ENCODE peak calls at places on chromosome 9, in nine cellular contexts. M is HFF-Myc, U is dorsolateral prefrontal cortex, B is cardiac fibroblast, E is colonic mucosa, R is BJ, G is heart left ventricle, N is ovary, D is AG10803. K is an unnamed sample.

GRCh38 chr9:36218011-36218410 is 27.3 kb downstream of the CLTA start:
- DNase-seq in E (no peak), M (no peak), D (no peak), B (no peak), N (no peak), G (no peak), R (no peak), U (no peak), K (no peak)

GRCh38 chr9:98886691-98887229 is 56.9 kb upstream of the COL15A1 start:
- DNase-seq in U (no peak), R (no peak), E (no peak), N (no peak), B (no peak), M (no peak), D (no peak), G (no peak), K (no peak)

GRCh38 chr9:89798546-89799120 is 193.8 kb downstream of the GADD45G start:
- DNase-seq in D (no peak), G (no peak), E (no peak), U (no peak), R (no peak), B (no peak), M (no peak), N (no peak), K (no peak)

GRCh38 chr9:80957806-80958205 is 731.5 kb downstream of the TLE1 start:
- DNase-seq in U (no peak), E (no peak), D (no peak), N (no peak), B (peak), R (no peak), G (no peak), M (no peak), K (peak)

GRCh38 chr9:116157436-116158138 is 4.0 kb downstream of the PAPPA start:
- DNase-seq in E (no peak), U (no peak), G (no peak), B (peak), N (no peak), M (no peak), D (peak), R (no peak), K (no peak)

GRCh38 chr9:32500768-32501167 is 25.2 kb downstream of the RIGI start:
- DNase-seq in R (no peak), U (no peak), M (peak), N (no peak), E (no peak), B (peak), G (no peak), D (no peak), K (peak)

GRCh38 chr9:100505564-100506159 is 32.7 kb downstream of the TMEFF1 start:
- DNase-seq in N (no peak), R (no peak), E (peak), D (peak), U (no peak), G (peak), M (peak), B (peak), K (peak)

GRCh38 chr9:4301302-4301701 is 1.4 kb upstream of the GLIS3 start:
- DNase-seq in U (no peak), N (no peak), B (peak), G (no peak), D (peak), E (no peak), M (no peak), R (peak), K (peak)

GRCh38 chr9:69131682-69132081 is 42.4 kb upstream of the TJP2 start:
- DNase-seq in B (peak), M (peak), N (no peak), G (no peak), R (peak), E (no peak), D (peak), U (no peak), K (peak)

GRCh38 chr9:88059469-88059868 is 78.8 kb downstream of the SPATA31C2 start:
- DNase-seq in U (no peak), D (no peak), E (no peak), B (no peak), N (no peak), R (no peak), M (no peak), G (no peak), K (no peak)

GRCh38 chr9:111632695-111633388 is 1.7 kb downstream of the DNAJC25 start:
- DNase-seq in G (no peak), U (no peak), N (no peak), B (no peak), M (no peak), D (no peak), E (peak), R (no peak), K (no peak)

GRCh38 chr9:18980124-18980660 is 52.8 kb downstream of the SAXO1 start:
- DNase-seq in N (no peak), B (no peak), M (no peak), D (no peak), R (no peak), E (no peak), G (no peak), U (no peak), K (no peak)

GRCh38 chr9:127968717-127969383 is 11.9 kb downstream of the EEIG1 start:
- DNase-seq in R (peak), E (peak), B (peak), M (peak), D (peak), N (no peak), U (no peak), G (peak), K (peak)
- H3K4me3 ChIP-seq in R (no peak), E (no peak), B (no peak), M (no peak), D (no peak), N (no peak), U (peak), G (no peak), K (no peak)

GRCh38 chr9:124792257-124792975 is 15.5 kb downstream of the OLFML2A start:
- DNase-seq in M (no peak), R (no peak), E (no peak), B (no peak), D (no peak), G (peak), N (no peak), U (no peak), K (no peak)
- TF ChIP-seq CTCF in M (no peak), R (no peak), E (no peak), B (no peak), D (no peak), G (no peak), N (no peak), U (no peak), K (no peak)

DNA sequence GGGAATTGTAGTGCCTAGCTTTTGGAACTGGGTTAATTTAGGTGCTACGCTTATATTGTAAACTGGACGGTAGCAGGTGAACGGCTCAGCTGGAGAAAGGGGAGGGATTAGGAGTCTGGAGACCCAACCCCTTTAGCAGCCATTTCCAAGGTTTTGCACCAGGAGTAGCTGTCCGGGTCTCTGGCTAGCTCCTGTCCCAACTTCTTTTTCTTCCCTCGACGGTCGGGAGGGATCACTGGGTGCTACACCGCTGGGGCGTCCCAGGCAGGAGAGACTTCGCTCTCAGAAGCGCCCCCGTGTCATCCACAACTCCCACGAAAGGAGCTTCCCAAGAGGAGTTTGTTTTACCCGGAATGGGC is 1640.9 kb upstream of the C9orf72 start:
- DNase-seq in M (no peak), E (no peak), G (no peak), U (no peak), D (no peak), N (no peak), B (no peak), R (no peak), K (no peak)
- H3K4me3 ChIP-seq in M (no peak), E (no peak), G (no peak), U (peak), D (no peak), N (peak), B (no peak), R (no peak), K (no peak)

DNA sequence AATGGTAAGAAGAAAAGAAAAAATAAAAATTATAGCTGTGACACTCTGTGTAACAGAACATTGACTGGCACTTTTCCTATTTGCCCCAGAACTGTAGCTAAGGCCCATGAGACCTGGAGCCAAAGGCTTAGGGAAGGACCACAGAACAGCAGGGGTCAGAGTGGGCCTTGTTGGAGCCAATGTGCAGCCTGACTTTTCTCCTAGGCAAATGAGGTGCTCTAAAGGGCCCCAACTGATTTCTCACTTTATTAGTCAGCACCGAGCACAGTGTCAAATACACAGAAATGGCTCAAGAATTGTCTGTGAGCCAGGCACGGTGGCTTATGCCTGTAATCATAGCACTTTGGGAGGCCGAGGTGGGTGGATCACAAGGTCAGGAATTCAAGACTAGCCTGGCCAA is 4.1 kb upstream of the MEGF9 start:
- DNase-seq in B (no peak), U (no peak), E (no peak), R (no peak), M (no peak), N (no peak), D (no peak), G (no peak), K (no peak)
- TF ChIP-seq CTCF in B (no peak), U (no peak), E (no peak), R (no peak), M (no peak), N (no peak), D (no peak), G (no peak), K (no peak)

GRCh38 chr9:137115394-137116026 is 977 bp upstream of the DPP7 start:
- DNase-seq in D (no peak), U (no peak), M (no peak), N (no peak), R (no peak), B (no peak), G (no peak), E (no peak), K (no peak)
- H3K4me3 ChIP-seq in D (no peak), U (peak), M (peak), N (no peak), R (no peak), B (no peak), G (peak), E (no peak), K (no peak)

GRCh38 chr9:113946496-113947115 is 70.5 kb downstream of the ZNF618 start:
- DNase-seq in G (no peak), E (no peak), M (no peak), B (no peak), R (no peak), U (no peak), D (no peak), N (no peak), K (no peak)
- TF ChIP-seq CTCF in G (no peak), E (no peak), M (no peak), B (no peak), R (no peak), U (no peak), D (no peak), N (no peak), K (no peak)

DNA sequence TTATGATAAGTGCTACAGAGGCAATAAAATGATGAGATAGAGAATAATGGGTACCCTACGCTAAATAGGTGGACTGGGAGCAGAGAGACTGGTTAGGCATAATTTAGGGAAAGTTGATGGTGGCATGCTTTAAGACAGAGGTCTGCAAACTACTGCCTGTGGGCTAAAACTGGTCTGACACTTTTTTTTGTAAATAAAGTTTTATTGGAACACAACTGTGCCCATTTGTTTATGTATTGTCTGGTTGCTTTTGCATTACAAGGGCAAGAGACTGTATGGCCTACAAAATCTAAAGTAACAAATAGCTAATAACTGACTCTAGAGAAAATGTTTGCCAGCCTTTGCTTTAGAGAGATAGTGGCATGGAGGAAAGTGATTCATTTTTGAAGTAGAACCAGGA is 2.5 kb downstream of the ERCC6L2 start:
- DNase-seq in D (no peak), B (no peak), N (no peak), G (no peak), R (no peak), U (no peak), E (no peak), M (no peak), K (no peak)
- H3K4me3 ChIP-seq in D (no peak), B (no peak), N (no peak), G (no peak), R (no peak), U (no peak), E (no peak), M (no peak), K (no peak)

GRCh38 chr9:133361507-133362092 is 5.2 kb downstream of the SURF2 start:
- DNase-seq in E (no peak), R (no peak), M (no peak), B (no peak), N (no peak), D (no peak), U (no peak), G (no peak), K (no peak)

GRCh38 chr9:133360400-133361393 is 4.3 kb downstream of the SURF2 start:
- DNase-seq in B (no peak), N (no peak), D (no peak), R (no peak), M (no peak), U (no peak), E (no peak), G (no peak), K (no peak)

GRCh38 chr9:133357656-133358055 is 1.3 kb downstream of the SURF2 start:
- DNase-seq in B (no peak), D (no peak), G (no peak), R (no peak), E (no peak), N (no peak), U (no peak), M (no peak), K (no peak)

GRCh38 chr9:133362359-133363044 is 6.2 kb downstream of the SURF2 start:
- DNase-seq in M (no peak), E (no peak), G (no peak), U (no peak), D (no peak), N (no peak), B (peak), R (no peak), K (peak)

DNA sequence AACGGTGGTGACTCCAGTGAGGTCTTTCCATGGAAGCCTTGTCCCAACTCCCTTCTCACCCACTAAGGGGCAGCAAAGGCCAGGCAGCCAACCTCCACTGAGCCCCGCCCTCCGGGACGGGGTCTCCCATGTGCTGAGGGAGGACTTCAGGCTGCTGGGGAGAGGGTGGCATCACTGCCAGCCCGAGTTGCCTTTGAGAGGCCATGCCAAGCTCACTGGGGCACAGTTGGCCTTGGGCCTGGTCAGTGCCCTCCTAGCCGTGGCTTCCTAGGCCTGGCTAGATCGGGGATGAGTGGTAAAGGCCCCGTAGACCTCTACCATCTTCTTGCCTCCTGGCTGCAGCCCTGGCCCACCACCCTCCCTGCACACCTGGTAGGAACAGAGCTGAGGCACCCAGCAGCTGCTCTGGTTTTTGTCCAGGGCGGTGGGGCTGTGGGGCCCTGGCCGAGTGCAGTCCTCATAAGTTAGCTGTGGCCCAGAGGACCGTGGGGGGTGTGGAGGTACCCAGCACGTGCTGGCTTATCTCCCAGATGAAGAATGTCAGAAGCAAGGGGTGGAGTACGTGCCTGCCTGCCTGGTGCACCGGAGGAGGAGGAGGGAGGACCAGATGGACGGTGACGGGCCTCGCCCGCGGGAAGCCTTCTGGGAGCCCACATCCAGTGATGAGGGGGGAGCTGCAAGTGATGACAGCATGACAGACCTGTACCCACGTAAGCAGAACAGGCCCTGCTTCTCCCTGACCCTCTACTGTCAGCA is 3.2 kb downstream of the SURF2 start:
- DNase-seq in E (no peak), B (no peak), M (no peak), N (no peak), R (no peak), D (no peak), U (no peak), G (no peak), K (no peak)
- TF ChIP-seq CTCF in E (no peak), B (peak), M (peak), N (no peak), R (peak), D (peak), U (no peak), G (no peak), K (peak)

GRCh38 chr9:14992025-14992424 is 81.8 kb upstream of the FREM1 start:
- DNase-seq in N (no peak), R (no peak), D (peak), U (no peak), B (no peak), G (no peak), E (no peak), M (no peak), K (peak)
- H3K4me3 ChIP-seq in N (no peak), R (no peak), D (peak), U (no peak), B (no peak), G (no peak), E (no peak), M (peak), K (peak)